ENCODE peak calls at places on chromosomes 7 and 10, in six cellular contexts. Y, B, L, V, I and W are unnamed samples. For H3K4me1, the result is how much of the 10 kb centered on the place peaks cover.

GRCh38 chr10:71582019-71582418 is 137.6 kb downstream of the C10orf105 start:
- DNase-seq in Y (peak), B (no peak), L (peak), V (no peak), I (no peak), W (no peak)

GRCh38 chr7:93453264-93453663 is 121.3 kb downstream of the CALCR start:
- DNase-seq in Y (no peak), B (no peak), L (no peak), V (no peak), I (no peak), W (no peak)

GRCh38 chr10:86970152-86970886 is 2.0 kb downstream of the ADIRF start:
- DNase-seq in Y (peak), B (peak), L (no peak), V (peak), I (no peak), W (peak)

GRCh38 chr7:129037585-129037984 is 17.3 kb downstream of the TNPO3 start:
- DNase-seq in Y (no peak), B (no peak), L (no peak), V (no peak), I (no peak), W (no peak)

GRCh38 chr10:32618482-32618881 is 172.5 kb downstream of the CCDC7 start:
- DNase-seq in Y (no peak), B (no peak), L (no peak), V (no peak), I (no peak), W (no peak)

GRCh38 chr7:116355423-116355765 is 144.1 kb upstream of the CAV2 start:
- DNase-seq in Y (no peak), B (no peak), L (no peak), V (no peak), I (no peak), W (no peak)

GRCh38 chr10:28879875-28880381 is 202.6 kb downstream of the BAMBI start:
- DNase-seq in Y (no peak), B (no peak), L (peak), V (no peak), I (no peak), W (no peak)

GRCh38 chr10:89576696-89577095 is 41.3 kb upstream of the SLC16A12 start:
- DNase-seq in Y (no peak), B (no peak), L (no peak), V (no peak), I (no peak), W (no peak)

GRCh38 chr10:1195828-1196227 is 139.6 kb downstream of the WDR37 start:
- DNase-seq in Y (peak), B (no peak), L (no peak), V (no peak), I (no peak), W (no peak)

GRCh38 chr7:37198188-37198905 is 250.3 kb downstream of the ELMO1 start:
- DNase-seq in Y (no peak), B (no peak), L (no peak), V (no peak), I (no peak), W (no peak)

GRCh38 chr10:14271621-14272020 is 59.1 kb downstream of the FRMD4A start:
- DNase-seq in Y (no peak), B (no peak), L (no peak), V (no peak), I (no peak), W (no peak)

GRCh38 chr7:157773361-157773760 is 436.6 kb downstream of the DNAJB6 start:
- DNase-seq in Y (no peak), B (no peak), L (no peak), V (no peak), I (no peak), W (no peak)

GRCh38 chr10:97575101-97575668 is 2.6 kb downstream of the ANKRD2 start:
- DNase-seq in Y (no peak), B (no peak), L (no peak), V (no peak), I (peak), W (no peak)

GRCh38 chr7:20778063-20778721 is 8.5 kb downstream of the SP8 start:
- DNase-seq in Y (peak), B (peak), L (peak), V (peak), I (peak), W (no peak)

GRCh38 chr10:6530211-6530840 is 49.8 kb downstream of the PRKCQ start:
- DNase-seq in Y (no peak), B (peak), L (no peak), V (no peak), I (no peak), W (no peak)

GRCh38 chr10:5948999-5949759 is 28.2 kb downstream of the IL15RA start:
- DNase-seq in Y (peak), B (peak), L (peak), V (no peak), I (peak), W (peak)

GRCh38 chr10:30581779-30582380 is 47.7 kb downstream of the LYZL2 start:
- DNase-seq in Y (peak), B (peak), L (peak), V (no peak), I (peak), W (peak)

GRCh38 chr7:87600130-87601124 is at the start of gene ABCB1:
- DNase-seq in Y (peak), B (peak), L (peak), V (no peak), I (peak), W (peak)

GRCh38 chr7:142134944-142135343 is 23.4 kb downstream of the MGAM2 start:
- DNase-seq in Y (no peak), B (peak), L (no peak), V (no peak), I (no peak), W (no peak)

GRCh38 chr10:77856566-77856965 is 70.0 kb downstream of the DLG5 start:
- DNase-seq in Y (no peak), B (no peak), L (no peak), V (no peak), I (no peak), W (no peak)
- H3K4me1 ChIP-seq in Y (under half), B (under half), L (under half), V (under half), I (under half), W (under half)

GRCh38 chr10:78716034-78716660 is 352.6 kb upstream of the ZMIZ1 start:
- DNase-seq in Y (no peak), B (no peak), L (no peak), V (no peak), I (no peak), W (no peak)
- TF ChIP-seq POLR2AphosphoS5 in Y (no peak), B (no peak), L (no peak), V (no peak), I (no peak), W (no peak)

DNA sequence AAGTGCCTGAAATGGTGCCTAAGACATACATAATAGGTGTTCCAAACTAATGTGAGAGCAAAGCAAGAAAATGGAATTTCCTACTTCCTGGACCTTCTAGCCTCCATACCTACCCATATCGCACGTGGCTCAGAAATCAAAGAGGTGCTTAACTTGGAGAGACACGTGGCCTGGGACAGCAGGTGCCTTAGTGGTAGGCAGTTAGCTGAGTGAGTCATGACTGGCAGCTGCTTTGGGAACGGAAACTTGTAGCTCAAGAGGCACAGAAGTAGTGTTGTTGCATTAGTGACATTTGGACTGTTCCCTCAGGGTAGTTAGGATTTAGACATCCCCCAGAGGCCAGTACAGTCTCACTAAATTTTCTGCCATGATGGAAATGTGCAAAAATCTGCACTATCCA is 12.0 kb upstream of the BMPER start:
- DNase-seq in Y (no peak), B (no peak), L (no peak), V (no peak), I (no peak), W (no peak)
- H3K4me1 ChIP-seq in Y (under half), B (under half), L (under half), V (under half), I (under half), W (under half)

GRCh38 chr7:19560111-19560883 is 148.5 kb downstream of the POLR1F start:
- DNase-seq in Y (peak), B (no peak), L (no peak), V (no peak), I (no peak), W (no peak)
- TF ChIP-seq POLR2AphosphoS5 in Y (no peak), B (no peak), L (no peak), V (peak), I (no peak), W (no peak)

GRCh38 chr7:24836084-24836483 is 78.8 kb upstream of the GSDME start:
- DNase-seq in Y (no peak), B (no peak), L (no peak), V (no peak), I (no peak), W (no peak)
- H3K4me1 ChIP-seq in Y (under half), B (under half), L (under half), V (under half), I (under half), W (under half)

GRCh38 chr7:99387912-99388311 is 13.4 kb downstream of the ARPC1B start:
- DNase-seq in Y (no peak), B (no peak), L (no peak), V (no peak), I (no peak), W (no peak)

GRCh38 chr7:99384523-99384922 is 10.0 kb downstream of the ARPC1B start:
- DNase-seq in Y (no peak), B (no peak), L (no peak), V (no peak), I (no peak), W (no peak)

GRCh38 chr7:99383791-99384370 is 9.4 kb downstream of the ARPC1B start:
- DNase-seq in Y (no peak), B (no peak), L (no peak), V (no peak), I (no peak), W (no peak)

GRCh38 chr7:99385564-99385963 is 11.0 kb downstream of the ARPC1B start:
- DNase-seq in Y (no peak), B (no peak), L (no peak), V (no peak), I (no peak), W (no peak)

DNA sequence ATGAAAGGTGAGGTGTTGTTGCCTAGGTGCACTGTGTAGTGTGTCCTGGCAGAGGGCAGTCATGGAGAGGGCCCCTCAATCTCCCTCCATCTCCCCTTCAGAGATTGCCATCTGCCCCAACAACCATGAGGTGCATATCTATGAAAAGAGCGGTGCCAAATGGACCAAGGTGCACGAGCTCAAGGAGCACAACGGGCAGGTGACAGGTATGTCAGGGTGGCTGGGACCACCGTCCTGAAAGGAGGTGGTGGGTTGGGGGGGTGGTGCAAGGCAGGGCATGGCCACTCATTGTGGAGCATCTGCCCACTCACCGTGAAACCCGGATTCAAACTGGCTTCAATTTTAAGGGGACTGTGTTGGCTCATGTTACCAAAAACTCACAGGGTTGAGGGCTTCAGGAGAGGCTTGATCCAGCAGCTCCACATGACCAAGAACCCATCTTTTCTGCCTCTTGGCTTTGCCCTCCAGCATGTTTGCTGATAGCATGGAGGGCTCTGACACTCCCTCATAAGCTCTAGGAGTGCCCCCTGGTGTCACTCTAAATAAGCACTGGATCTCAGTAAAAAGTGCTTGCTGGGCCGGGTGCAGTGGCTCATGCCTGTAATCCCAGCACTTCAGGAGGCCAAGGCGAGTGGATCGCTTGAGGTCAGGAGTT is 12.2 kb downstream of the ARPC1B start:
- DNase-seq in Y (peak), B (no peak), L (peak), V (no peak), I (peak), W (no peak)
- TF ChIP-seq POLR2AphosphoS5 in Y (no peak), B (no peak), L (no peak), V (no peak), I (no peak), W (no peak)

DNA sequence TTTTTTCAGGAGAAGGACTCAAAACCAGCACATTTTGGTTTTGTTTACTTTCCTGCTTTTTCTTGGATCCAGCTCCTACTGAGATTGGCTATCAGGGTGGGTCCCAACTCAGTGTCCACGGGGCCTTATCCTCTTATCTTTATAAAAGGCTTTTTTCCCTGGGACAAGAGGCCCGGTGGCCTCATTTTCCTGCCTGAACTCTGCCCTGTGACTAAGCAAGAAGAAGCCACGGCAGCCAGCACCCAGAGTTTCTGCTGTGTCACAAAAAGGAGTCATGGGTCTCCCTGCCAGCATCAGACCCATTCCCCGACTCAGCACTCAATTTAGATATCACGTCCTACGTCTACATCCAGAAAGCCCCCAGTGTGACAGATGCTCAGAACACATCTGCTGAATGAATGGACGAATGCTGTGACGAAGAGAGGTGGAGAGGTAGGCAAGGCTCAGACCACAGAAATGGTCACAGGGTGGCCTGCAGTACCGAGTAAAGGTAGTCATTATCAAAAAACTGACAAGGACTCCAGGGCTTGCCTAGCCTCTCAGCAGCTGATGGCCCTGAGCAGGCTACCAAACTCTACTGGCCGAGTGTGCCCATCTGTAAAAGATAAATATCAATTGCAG is 16.7 kb downstream of the DLG5 start:
- DNase-seq in Y (no peak), B (peak), L (peak), V (no peak), I (no peak), W (no peak)
- H3K4me1 ChIP-seq in Y (under half), B (under half), L (under half), V (under half), I (under half), W (under half)

DNA sequence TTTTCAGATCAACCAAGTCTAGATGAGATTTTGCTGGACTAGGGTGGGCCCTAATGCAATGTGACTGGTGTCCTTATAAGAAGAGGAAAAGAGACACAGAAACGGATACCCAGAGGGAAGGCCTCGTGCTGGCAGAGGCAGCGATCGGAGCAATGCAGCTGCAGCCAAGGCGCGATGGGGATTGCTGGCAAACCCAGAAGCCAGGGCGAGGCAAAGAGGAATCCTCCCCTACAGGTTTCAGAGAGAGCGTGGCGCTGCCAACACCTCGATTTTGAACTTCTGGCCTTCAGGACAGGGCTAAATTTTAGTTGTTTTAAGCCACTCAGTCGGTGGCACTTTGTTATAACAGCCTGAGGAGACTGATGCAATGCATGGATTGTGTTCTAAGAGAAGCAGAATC is 157.1 kb upstream of the RHEB start:
- DNase-seq in Y (no peak), B (no peak), L (no peak), V (peak), I (no peak), W (no peak)
- TF ChIP-seq POLR2AphosphoS5 in Y (no peak), B (no peak), L (no peak), V (peak), I (no peak), W (no peak)

GRCh38 chr10:88390041-88390440 is 193.1 kb downstream of the RNLS start:
- DNase-seq in Y (no peak), B (no peak), L (no peak), V (no peak), I (no peak), W (no peak)
- H3K4me1 ChIP-seq in Y (under half), B (under half), L (under half), V (under half), I (under half), W (under half)